ENCODE peak calls at places on chromosomes 7 and 10, in four cellular contexts. W is activated T-helper 9 cell treated with anti-CD3 and anti-CD28 coated beads, Interleukin-2, amount 50 U/mL, for 16 hours; V is EL; M is amniotic stem cell. S is an unnamed sample.

GRCh38 chr7:80412842-80413241 is 99.0 kb downstream of the GNAT3 start:
- DNase-seq in M (no peak), W (no peak), V (peak; percentile 30), S (no peak)

GRCh38 chr10:99431190-99431549 is 746 bp upstream of the GOT1 start:
- DNase-seq in V (peak; percentile 65), M (no peak), W (no peak), S (no peak)

GRCh38 chr10:73647211-73647874 is 6.1 kb upstream of the MYOZ1 start:
- DNase-seq in V (peak; percentile 24), M (no peak), W (no peak), S (no peak)

GRCh38 chr7:148303295-148304013 is 287.1 kb upstream of the C7orf33 start:
- DNase-seq in V (peak; percentile 55), M (peak; percentile 1), W (no peak), S (no peak)

GRCh38 chr7:106610996-106611886 is 49.7 kb downstream of the CCDC71L start:
- DNase-seq in M (no peak), V (no peak), W (no peak), S (no peak)

GRCh38 chr7:38070718-38071117 is 107.3 kb upstream of the STARD3NL start:
- DNase-seq in W (no peak), M (no peak), V (no peak), S (peak; percentile 24)

GRCh38 chr10:95289003-95289920 is 1.5 kb downstream of the PDLIM1 start:
- DNase-seq in W (no peak), V (peak; percentile 77), M (no peak), S (no peak)

GRCh38 chr7:29463504-29464158 is 100.0 kb upstream of the PRR15 start:
- DNase-seq in V (no peak), M (no peak), W (no peak), S (no peak)

GRCh38 chr10:12235796-12236195 is 39.8 kb downstream of the CDC123 start:
- DNase-seq in V (no peak), W (no peak), M (no peak), S (no peak)

GRCh38 chr7:90688826-90689225 is 92.7 kb downstream of the CDK14 start:
- DNase-seq in W (no peak), M (no peak), V (no peak), S (no peak)

GRCh38 chr10:63409465-63410027 is 56.2 kb downstream of the JMJD1C start:
- DNase-seq in V (peak; percentile 55), W (no peak), M (peak; percentile 11), S (no peak)

GRCh38 chr7:49852619-49853462 is 79.4 kb downstream of the VWC2 start:
- DNase-seq in M (no peak), V (peak; percentile 12), W (no peak), S (no peak)

GRCh38 chr10:78910886-78911285 is 157.9 kb upstream of the ZMIZ1 start:
- DNase-seq in V (no peak), W (no peak), M (no peak), S (no peak)

GRCh38 chr10:52400564-52400963 is 86.5 kb downstream of the DKK1 start:
- DNase-seq in W (no peak), M (no peak), V (no peak), S (no peak)

GRCh38 chr10:127228195-127228785 is 31.9 kb upstream of the INSYN2A start:
- DNase-seq in M (no peak), V (no peak), W (no peak), S (no peak)

GRCh38 chr7:55513849-55514248 is 58.5 kb downstream of the VOPP1 start:
- DNase-seq in W (no peak), V (no peak), M (no peak), S (no peak)

GRCh38 chr7:157413881-157414701 is 77.3 kb downstream of the DNAJB6 start:
- DNase-seq in V (no peak), W (no peak), M (no peak), S (no peak)

GRCh38 chr7:1961776-1962276 is 270.9 kb downstream of the MAD1L1 start:
- DNase-seq in V (peak; percentile 92), W (peak; percentile 33), M (peak; percentile 89), S (no peak)

GRCh38 chr10:9230625-9231024 is 1176.1 kb downstream of the GATA3 start:
- DNase-seq in W (no peak), V (no peak), M (no peak), S (no peak)

GRCh38 chr10:69303632-69304035 is 25.3 kb downstream of the HK1 start:
- DNase-seq in M (no peak), W (no peak), V (peak; percentile 62), S (no peak)

GRCh38 chr10:74913321-74913980 is 87.1 kb downstream of the KAT6B start:
- DNase-seq in M (no peak), W (no peak), V (no peak), S (no peak)

GRCh38 chr7:149071641-149072437 is 18.7 kb downstream of the ZNF786 start:
- DNase-seq in W (peak; percentile 43), V (no peak), M (no peak), S (no peak)

GRCh38 chr10:84156768-84157167 is 16.8 kb upstream of the GPR15LG start:
- DNase-seq in W (no peak), V (no peak), M (no peak), S (no peak)

GRCh38 chr7:66748127-66748511 is 7.6 kb downstream of the RABGEF1 start:
- DNase-seq in V (peak; percentile 23), M (no peak), W (no peak), S (no peak)

GRCh38 chr10:65194555-65194954 is 1673.4 kb downstream of the REEP3 start:
- DNase-seq in M (no peak), W (no peak), V (no peak), S (no peak)

GRCh38 chr10:94274142-94274787 is 88.5 kb downstream of the NOC3L start:
- DNase-seq in M (no peak), W (no peak), V (no peak), S (no peak)

GRCh38 chr7:91898240-91898992 is 17.9 kb upstream of the MTERF1 start:
- DNase-seq in M (no peak), W (no peak), V (no peak), S (no peak)

GRCh38 chr7:39826166-39826565 is 123.9 kb upstream of the CDK13 start:
- DNase-seq in M (no peak), V (no peak), W (no peak), S (no peak)

GRCh38 chr10:122648599-122649428 is 50.8 kb downstream of the C10orf120 start:
- DNase-seq in V (peak; percentile 47), W (no peak), M (no peak), S (peak; percentile 24)

GRCh38 chr7:14748461-14748860 is 154.1 kb downstream of the DGKB start:
- DNase-seq in W (no peak), V (peak; percentile 85), M (no peak), S (peak; percentile 50)

GRCh38 chr7:48101880-48102448 is 12.9 kb downstream of the UPP1 start:
- DNase-seq in W (no peak), M (no peak), V (no peak), S (no peak)